ENCODE peak calls at places on chromosomes 12 and 14, in nine cellular contexts. F is heart left ventricle, J is HCT116, Q is NB4, C is esophagus squamous epithelium, R is uterus, B is Peyer's patch, Y is adrenal gland, O is IMR-90. M is an unnamed sample.

GRCh38 chr12:69999561-69999960 is 174.5 kb downstream of the MYRFL start:
- DNase-seq in J (no peak), R (no peak), Q (no peak), C (no peak), O (no peak), Y (no peak), B (no peak), F (no peak), M (no peak)

GRCh38 chr12:104453133-104453532 is 3.6 kb upstream of the CHST11 start:
- DNase-seq in Y (no peak), F (no peak), J (no peak), O (no peak), Q (no peak), C (no peak), R (no peak), B (no peak), M (no peak)

GRCh38 chr14:61290686-61291085 is 9.5 kb upstream of the TMEM30B start:
- DNase-seq in R (no peak), Y (no peak), O (no peak), B (no peak), C (no peak), Q (no peak), J (no peak), F (no peak), M (no peak)

GRCh38 chr12:96526110-96526509 is 36.7 kb downstream of the CFAP54 start:
- DNase-seq in C (no peak), Q (no peak), J (no peak), R (no peak), B (no peak), F (no peak), Y (no peak), O (no peak), M (no peak)

GRCh38 chr12:106133136-106134087 is 5.3 kb downstream of the NUAK1 start:
- DNase-seq in J (no peak), C (no peak), R (no peak), F (no peak), Q (no peak), B (no peak), Y (no peak), O (peak; percentile 54), M (peak; percentile 56)

GRCh38 chr14:74237441-74237840 is 1.8 kb upstream of the VSX2 start:
- DNase-seq in O (no peak), R (no peak), F (no peak), J (no peak), B (no peak), C (no peak), Q (no peak), Y (no peak), M (no peak)

GRCh38 chr12:119666226-119666808 is 1.6 kb upstream of the PRKAB1 start:
- DNase-seq in B (no peak), C (no peak), J (no peak), F (no peak), Y (no peak), Q (peak; percentile 34), R (no peak), O (no peak), M (no peak)

GRCh38 chr14:41609704-41610183 is 3.1 kb downstream of the LRFN5 start:
- DNase-seq in O (peak; percentile 58), B (no peak), Q (no peak), C (no peak), F (no peak), J (no peak), R (peak; percentile 29), Y (peak; percentile 84), M (peak; percentile 35)

GRCh38 chr14:69910871-69911270 is 31.7 kb downstream of the SMOC1 start:
- DNase-seq in C (no peak), B (no peak), F (no peak), Q (no peak), O (no peak), Y (no peak), J (no peak), R (no peak), M (no peak)

GRCh38 chr14:30995674-30996073 is 29.8 kb upstream of the AP4S1 start:
- DNase-seq in Q (no peak), B (no peak), F (no peak), R (no peak), O (no peak), Y (no peak), C (no peak), J (no peak), M (no peak)

GRCh38 chr12:123070267-123071081 is 80.4 kb downstream of the PITPNM2 start:
- DNase-seq in Y (no peak), R (no peak), C (no peak), F (no peak), B (no peak), Q (no peak), O (no peak), J (no peak), M (no peak)

GRCh38 chr12:123069436-123070266 is 81.2 kb downstream of the PITPNM2 start:
- DNase-seq in Y (peak; percentile 64), B (no peak), Q (no peak), C (no peak), R (no peak), F (no peak), O (no peak), J (no peak), M (no peak)

GRCh38 chr12:123064885-123065619 is 84.6 kb downstream of the ARL6IP4 start:
- DNase-seq in B (no peak), C (no peak), J (no peak), Q (no peak), F (no peak), R (no peak), O (no peak), Y (peak; percentile 57), M (no peak)

GRCh38 chr12:123065666-123066457 is 85.0 kb downstream of the PITPNM2 start:
- DNase-seq in O (no peak), B (no peak), C (no peak), F (no peak), Q (no peak), Y (no peak), R (no peak), J (no peak), M (no peak)

GRCh38 chr12:123067654-123068053 is 83.2 kb downstream of the PITPNM2 start:
- DNase-seq in Q (peak; percentile 73), R (no peak), F (no peak), B (no peak), Y (no peak), O (no peak), J (no peak), C (no peak), M (no peak)
- TF ChIP-seq POLR2A in Q (no peak), R (no peak), F (no peak), B (no peak), Y (no peak), O (no peak), J (no peak), C (no peak), M (no peak)

GRCh38 chr14:39055786-39056474 is 47.1 kb downstream of the SEC23A start:
- DNase-seq in J (peak; percentile 12), Q (peak; percentile 25), F (no peak), O (no peak), B (no peak), R (no peak), C (no peak), Y (no peak), M (no peak)

GRCh38 chr14:39060818-39061437 is 42.1 kb downstream of the SEC23A start:
- DNase-seq in Y (no peak), R (no peak), F (no peak), Q (no peak), C (no peak), O (no peak), B (no peak), J (no peak), M (no peak)
- TF ChIP-seq POLR2A in Y (no peak), R (no peak), F (no peak), Q (no peak), C (no peak), O (no peak), B (no peak), J (no peak), M (no peak)

GRCh38 chr14:75578099-75578785 is at the start of gene FLVCR2:
- DNase-seq in B (peak; percentile 93), Y (peak; percentile 92), C (no peak), Q (peak; percentile 86), J (no peak), R (peak; percentile 82), F (peak; percentile 86), O (peak; percentile 49), M (peak; percentile 59)
- TF ChIP-seq POLR2A in B (peak; percentile 78), Y (peak; percentile 83), C (peak; percentile 46), Q (no peak), J (no peak), R (peak; percentile 30), F (no peak), O (peak; percentile 12), M (no peak)

GRCh38 chr12:11727133-11727664 is 77.7 kb downstream of the ETV6 start:
- DNase-seq in F (no peak), R (no peak), Q (no peak), Y (no peak), O (no peak), J (no peak), C (no peak), B (no peak), M (no peak)
- TF ChIP-seq POLR2A in F (no peak), R (no peak), Q (no peak), Y (no peak), O (no peak), J (no peak), C (no peak), B (no peak), M (no peak)

M was measured in H54.